ENCODE peak calls at places on chromosomes 5 and 9, in nine cellular contexts. One of them, this sample, is unnamed.

GRCh38 chr5:151162794-151163193 is 5.2 kb upstream of the ANXA6 start:
- DNase-seq in foreskin fibroblast: peak; percentile 52
- DNase-seq in AG09309: no peak
- DNase-seq in body of pancreas: no peak
- DNase-seq in tibial artery: no peak
- DNase-seq in astrocyte: no peak
- DNase-seq in brain microvascular endothelial cell: no peak
- DNase-seq in suprapubic skin: no peak
- DNase-seq in heart right ventricle: no peak
- DNase-seq in this sample: no peak

GRCh38 chr9:70044450-70045307 is 1.0 kb downstream of the MAMDC2 start:
- DNase-seq in heart right ventricle: no peak
- DNase-seq in brain microvascular endothelial cell: peak; percentile 61
- DNase-seq in AG09309: no peak
- DNase-seq in astrocyte: peak; percentile 52
- DNase-seq in foreskin fibroblast: peak; percentile 76
- DNase-seq in body of pancreas: peak; percentile 42
- DNase-seq in suprapubic skin: no peak
- DNase-seq in tibial artery: peak; percentile 79
- DNase-seq in this sample: peak; percentile 45

GRCh38 chr5:144504929-144505578 is 334.4 kb downstream of the KCTD16 start:
- DNase-seq in brain microvascular endothelial cell: no peak
- DNase-seq in suprapubic skin: no peak
- DNase-seq in body of pancreas: peak; percentile 14
- DNase-seq in AG09309: no peak
- DNase-seq in astrocyte: no peak
- DNase-seq in tibial artery: no peak
- DNase-seq in heart right ventricle: no peak
- DNase-seq in foreskin fibroblast: peak; percentile 15
- DNase-seq in this sample: no peak

GRCh38 chr5:173618927-173619519 is 2.6 kb upstream of the BOD1 start:
- DNase-seq in tibial artery: no peak
- DNase-seq in body of pancreas: peak; percentile 63
- DNase-seq in brain microvascular endothelial cell: peak; percentile 49
- DNase-seq in AG09309: peak; percentile 16
- DNase-seq in foreskin fibroblast: peak; percentile 74
- DNase-seq in heart right ventricle: peak; percentile 54
- DNase-seq in astrocyte: peak; percentile 18
- DNase-seq in suprapubic skin: no peak
- DNase-seq in this sample: peak; percentile 74

GRCh38 chr5:153490124-153491085 is at the start of gene GRIA1:
- DNase-seq in AG09309: no peak
- DNase-seq in tibial artery: no peak
- DNase-seq in brain microvascular endothelial cell: no peak
- DNase-seq in body of pancreas: no peak
- DNase-seq in heart right ventricle: no peak
- DNase-seq in astrocyte: peak; percentile 25
- DNase-seq in suprapubic skin: no peak
- DNase-seq in foreskin fibroblast: peak; percentile 61
- DNase-seq in this sample: no peak

GRCh38 chr9:114432323-114433067 is 44.7 kb upstream of the AKNA start:
- DNase-seq in body of pancreas: no peak
- DNase-seq in foreskin fibroblast: no peak
- DNase-seq in AG09309: no peak
- DNase-seq in suprapubic skin: peak; percentile 44
- DNase-seq in tibial artery: no peak
- DNase-seq in heart right ventricle: no peak
- DNase-seq in brain microvascular endothelial cell: no peak
- DNase-seq in astrocyte: no peak
- DNase-seq in this sample: no peak

GRCh38 chr9:91419222-91420191 is 4.1 kb downstream of the NFIL3 start:
- DNase-seq in heart right ventricle: peak; percentile 28
- DNase-seq in tibial artery: peak; percentile 82
- DNase-seq in foreskin fibroblast: peak; percentile 97
- DNase-seq in AG09309: peak; percentile 94
- DNase-seq in astrocyte: peak; percentile 93
- DNase-seq in suprapubic skin: no peak
- DNase-seq in body of pancreas: peak; percentile 71
- DNase-seq in brain microvascular endothelial cell: peak; percentile 94
- DNase-seq in this sample: peak; percentile 99

GRCh38 chr5:140311011-140311467 is 8.1 kb upstream of the PFDN1 start:
- DNase-seq in brain microvascular endothelial cell: peak; percentile 96
- DNase-seq in tibial artery: no peak
- DNase-seq in body of pancreas: no peak
- DNase-seq in AG09309: peak; percentile 63
- DNase-seq in suprapubic skin: no peak
- DNase-seq in astrocyte: peak; percentile 96
- DNase-seq in foreskin fibroblast: peak; percentile 89
- DNase-seq in heart right ventricle: no peak
- DNase-seq in this sample: peak; percentile 95

GRCh38 chr9:106878081-106878837 is 15.3 kb downstream of the ZNF462 start:
- DNase-seq in astrocyte: no peak
- DNase-seq in tibial artery: no peak
- DNase-seq in brain microvascular endothelial cell: no peak
- DNase-seq in body of pancreas: no peak
- DNase-seq in foreskin fibroblast: no peak
- DNase-seq in suprapubic skin: no peak
- DNase-seq in heart right ventricle: no peak
- DNase-seq in AG09309: no peak
- DNase-seq in this sample: no peak

GRCh38 chr9:79026311-79026710 is 545.5 kb upstream of the TLE4 start:
- DNase-seq in suprapubic skin: no peak
- DNase-seq in body of pancreas: no peak
- DNase-seq in foreskin fibroblast: peak; percentile 48
- DNase-seq in tibial artery: no peak
- DNase-seq in brain microvascular endothelial cell: no peak
- DNase-seq in AG09309: no peak
- DNase-seq in heart right ventricle: no peak
- DNase-seq in astrocyte: no peak
- DNase-seq in this sample: no peak

GRCh38 chr9:85004818-85005413 is 335.4 kb downstream of the NTRK2 start:
- DNase-seq in AG09309: no peak
- DNase-seq in tibial artery: no peak
- DNase-seq in foreskin fibroblast: no peak
- DNase-seq in astrocyte: no peak
- DNase-seq in suprapubic skin: no peak
- DNase-seq in brain microvascular endothelial cell: peak; percentile 1
- DNase-seq in body of pancreas: no peak
- DNase-seq in heart right ventricle: no peak
- DNase-seq in this sample: peak; percentile 4

GRCh38 chr9:19769213-19769612 is 19.6 kb downstream of the SLC24A2 start:
- DNase-seq in body of pancreas: no peak
- DNase-seq in suprapubic skin: no peak
- DNase-seq in brain microvascular endothelial cell: no peak
- DNase-seq in AG09309: no peak
- DNase-seq in tibial artery: no peak
- DNase-seq in heart right ventricle: no peak
- DNase-seq in astrocyte: no peak
- DNase-seq in foreskin fibroblast: peak; percentile 2
- DNase-seq in this sample: no peak

GRCh38 chr5:112689510-112689909 is 48.2 kb upstream of the APC start:
- DNase-seq in foreskin fibroblast: peak; percentile 37
- DNase-seq in body of pancreas: no peak
- DNase-seq in tibial artery: no peak
- DNase-seq in brain microvascular endothelial cell: no peak
- DNase-seq in suprapubic skin: no peak
- DNase-seq in AG09309: no peak
- DNase-seq in heart right ventricle: no peak
- DNase-seq in astrocyte: peak; percentile 62
- DNase-seq in this sample: peak; percentile 22

GRCh38 chr9:108889649-108890067 is 27.6 kb downstream of the ACTL7A start:
- DNase-seq in brain microvascular endothelial cell: peak; percentile 9
- DNase-seq in body of pancreas: no peak
- DNase-seq in suprapubic skin: no peak
- DNase-seq in foreskin fibroblast: peak; percentile 59
- DNase-seq in heart right ventricle: no peak
- DNase-seq in astrocyte: peak; percentile 45
- DNase-seq in tibial artery: no peak
- DNase-seq in AG09309: peak; percentile 7
- DNase-seq in this sample: peak; percentile 30

GRCh38 chr9:19149230-19149629 is 21.9 kb upstream of the PLIN2 start:
- DNase-seq in suprapubic skin: no peak
- DNase-seq in tibial artery: no peak
- DNase-seq in AG09309: no peak
- DNase-seq in brain microvascular endothelial cell: no peak
- DNase-seq in heart right ventricle: no peak
- DNase-seq in foreskin fibroblast: no peak
- DNase-seq in body of pancreas: no peak
- DNase-seq in astrocyte: peak; percentile 77
- DNase-seq in this sample: peak; percentile 47

GRCh38 chr5:90939208-90939607 is 380.6 kb downstream of the ADGRV1 start:
- DNase-seq in foreskin fibroblast: peak; percentile 47
- DNase-seq in tibial artery: no peak
- DNase-seq in AG09309: no peak
- DNase-seq in astrocyte: peak; percentile 22
- DNase-seq in body of pancreas: no peak
- DNase-seq in heart right ventricle: no peak
- DNase-seq in brain microvascular endothelial cell: no peak
- DNase-seq in suprapubic skin: no peak
- DNase-seq in this sample: no peak

GRCh38 chr5:146620031-146620662 is 104.2 kb upstream of the GPR151 start:
- DNase-seq in astrocyte: no peak
- DNase-seq in body of pancreas: no peak
- DNase-seq in tibial artery: no peak
- DNase-seq in AG09309: no peak
- DNase-seq in heart right ventricle: no peak
- DNase-seq in foreskin fibroblast: no peak
- DNase-seq in brain microvascular endothelial cell: no peak
- DNase-seq in suprapubic skin: no peak
- DNase-seq in this sample: no peak

GRCh38 chr9:127905788-127906191 is 6.4 kb upstream of the ST6GALNAC6 start:
- DNase-seq in astrocyte: no peak
- DNase-seq in suprapubic skin: no peak
- DNase-seq in heart right ventricle: no peak
- DNase-seq in foreskin fibroblast: no peak
- DNase-seq in body of pancreas: peak; percentile 43
- DNase-seq in tibial artery: peak; percentile 75
- DNase-seq in AG09309: no peak
- DNase-seq in brain microvascular endothelial cell: no peak
- DNase-seq in this sample: no peak

GRCh38 chr5:157890825-157891587 is 32.1 kb upstream of the CLINT1 start:
- DNase-seq in foreskin fibroblast: no peak
- DNase-seq in brain microvascular endothelial cell: no peak
- DNase-seq in heart right ventricle: no peak
- DNase-seq in tibial artery: no peak
- DNase-seq in astrocyte: no peak
- DNase-seq in AG09309: no peak
- DNase-seq in body of pancreas: no peak
- DNase-seq in suprapubic skin: no peak
- DNase-seq in this sample: no peak

GRCh38 chr9:95084254-95084934 is 233.1 kb downstream of the FANCC start:
- DNase-seq in suprapubic skin: no peak
- DNase-seq in heart right ventricle: no peak
- DNase-seq in astrocyte: no peak
- DNase-seq in tibial artery: peak; percentile 89
- DNase-seq in foreskin fibroblast: peak; percentile 29
- DNase-seq in AG09309: no peak
- DNase-seq in brain microvascular endothelial cell: no peak
- DNase-seq in body of pancreas: peak; percentile 48
- DNase-seq in this sample: no peak

GRCh38 chr9:132993511-132993939 is 15.0 kb downstream of the GFI1B start:
- DNase-seq in brain microvascular endothelial cell: no peak
- DNase-seq in suprapubic skin: no peak
- DNase-seq in body of pancreas: no peak
- DNase-seq in tibial artery: no peak
- DNase-seq in astrocyte: no peak
- DNase-seq in AG09309: no peak
- DNase-seq in heart right ventricle: no peak
- DNase-seq in foreskin fibroblast: no peak
- DNase-seq in this sample: no peak

GRCh38 chr5:76104027-76104426 is 20.8 kb downstream of the SV2C start:
- DNase-seq in heart right ventricle: no peak
- DNase-seq in foreskin fibroblast: peak; percentile 7
- DNase-seq in suprapubic skin: no peak
- DNase-seq in AG09309: no peak
- DNase-seq in astrocyte: no peak
- DNase-seq in brain microvascular endothelial cell: peak; percentile 17
- DNase-seq in tibial artery: no peak
- DNase-seq in body of pancreas: peak; percentile 20
- DNase-seq in this sample: peak; percentile 8

GRCh38 chr5:65778126-65778525 is 56.1 kb downstream of the NLN start:
- DNase-seq in body of pancreas: no peak
- DNase-seq in brain microvascular endothelial cell: no peak
- DNase-seq in suprapubic skin: no peak
- DNase-seq in tibial artery: no peak
- DNase-seq in astrocyte: no peak
- DNase-seq in foreskin fibroblast: no peak
- DNase-seq in AG09309: no peak
- DNase-seq in heart right ventricle: no peak
- DNase-seq in this sample: peak; percentile 19

GRCh38 chr5:137344021-137344420 is 155.1 kb downstream of the SPOCK1 start:
- DNase-seq in tibial artery: no peak
- DNase-seq in astrocyte: no peak
- DNase-seq in heart right ventricle: no peak
- DNase-seq in body of pancreas: no peak
- DNase-seq in AG09309: no peak
- DNase-seq in foreskin fibroblast: no peak
- DNase-seq in brain microvascular endothelial cell: no peak
- DNase-seq in suprapubic skin: no peak
- DNase-seq in this sample: no peak
- H3K4me3 ChIP-seq in tibial artery: no peak overlapping the region
- H3K4me3 ChIP-seq in astrocyte: no peak overlapping the region
- H3K4me3 ChIP-seq in heart right ventricle: no peak overlapping the region
- H3K4me3 ChIP-seq in body of pancreas: no peak overlapping the region
- H3K4me3 ChIP-seq in AG09309: no peak overlapping the region
- H3K4me3 ChIP-seq in foreskin fibroblast: no peak overlapping the region
- H3K4me3 ChIP-seq in brain microvascular endothelial cell: no peak overlapping the region
- H3K4me3 ChIP-seq in suprapubic skin: no peak overlapping the region
- H3K4me3 ChIP-seq in this sample: no peak overlapping the region

GRCh38 chr5:34684281-34684979 is 28.3 kb downstream of the RAI14 start:
- DNase-seq in astrocyte: peak; percentile 81
- DNase-seq in foreskin fibroblast: peak; percentile 29
- DNase-seq in heart right ventricle: peak; percentile 36
- DNase-seq in body of pancreas: peak; percentile 48
- DNase-seq in AG09309: no peak
- DNase-seq in suprapubic skin: no peak
- DNase-seq in brain microvascular endothelial cell: peak; percentile 69
- DNase-seq in tibial artery: no peak
- DNase-seq in this sample: no peak
- TF ChIP-seq CTCF in astrocyte: peak; percentile 15
- TF ChIP-seq CTCF in foreskin fibroblast: no peak
- TF ChIP-seq CTCF in heart right ventricle: no peak
- TF ChIP-seq CTCF in body of pancreas: no peak
- TF ChIP-seq CTCF in AG09309: no peak
- TF ChIP-seq CTCF in suprapubic skin: no peak
- TF ChIP-seq CTCF in brain microvascular endothelial cell: peak; percentile 39
- TF ChIP-seq CTCF in tibial artery: no peak
- TF ChIP-seq CTCF in this sample: no peak

GRCh38 chr9:100579665-100580064 is 1.8 kb downstream of the CAVIN4 start:
- DNase-seq in suprapubic skin: no peak
- DNase-seq in heart right ventricle: no peak
- DNase-seq in tibial artery: no peak
- DNase-seq in AG09309: no peak
- DNase-seq in brain microvascular endothelial cell: peak; percentile 41
- DNase-seq in astrocyte: peak; percentile 65
- DNase-seq in foreskin fibroblast: peak; percentile 25
- DNase-seq in body of pancreas: no peak
- DNase-seq in this sample: peak; percentile 70
- H3K4me3 ChIP-seq in suprapubic skin: no peak overlapping the region
- H3K4me3 ChIP-seq in heart right ventricle: peak overlapping the region; percentile 30
- H3K4me3 ChIP-seq in tibial artery: no peak overlapping the region
- H3K4me3 ChIP-seq in AG09309: no peak overlapping the region
- H3K4me3 ChIP-seq in brain microvascular endothelial cell: no peak overlapping the region
- H3K4me3 ChIP-seq in astrocyte: no peak overlapping the region
- H3K4me3 ChIP-seq in foreskin fibroblast: no peak overlapping the region
- H3K4me3 ChIP-seq in body of pancreas: no peak overlapping the region
- H3K4me3 ChIP-seq in this sample: no peak overlapping the region

GRCh38 chr5:164475339-164475977 is 970.0 kb downstream of the MAT2B start:
- DNase-seq in astrocyte: peak; percentile 24
- DNase-seq in tibial artery: no peak
- DNase-seq in brain microvascular endothelial cell: no peak
- DNase-seq in body of pancreas: no peak
- DNase-seq in heart right ventricle: no peak
- DNase-seq in foreskin fibroblast: peak; percentile 10
- DNase-seq in AG09309: no peak
- DNase-seq in suprapubic skin: no peak
- DNase-seq in this sample: peak; percentile 78
- TF ChIP-seq CTCF in astrocyte: peak; percentile 68
- TF ChIP-seq CTCF in tibial artery: no peak
- TF ChIP-seq CTCF in brain microvascular endothelial cell: peak; percentile 59
- TF ChIP-seq CTCF in body of pancreas: peak; percentile 43
- TF ChIP-seq CTCF in heart right ventricle: peak; percentile 51
- TF ChIP-seq CTCF in foreskin fibroblast: no peak
- TF ChIP-seq CTCF in AG09309: peak; percentile 31
- TF ChIP-seq CTCF in suprapubic skin: no peak
- TF ChIP-seq CTCF in this sample: peak; percentile 73